ENCODE peak calls at places on chromosomes 12 and 14, in nine cellular contexts. B, N, K, E, L, D, J, O and C are unnamed samples.

GRCh38 chr12:104866286-104866685 is 91.8 kb downstream of the SLC41A2 start:
- DNase-seq in D (no peak), E (no peak), J (no peak), N (no peak), O (no peak), L (no peak), B (peak; percentile 79), K (no peak), C (no peak)

GRCh38 chr14:101167428-101167827 is 263.9 kb upstream of the RTL1 start:
- DNase-seq in O (no peak), L (no peak), K (no peak), D (no peak), N (no peak), E (no peak), J (no peak), B (no peak), C (no peak)

GRCh38 chr14:77988966-77989365 is 181.2 kb upstream of the NRXN3 start:
- DNase-seq in N (no peak), D (no peak), O (no peak), L (peak; percentile 48), B (peak; percentile 70), E (no peak), K (peak; percentile 50), J (peak; percentile 16), C (no peak)

GRCh38 chr12:2401040-2401439 is 348.3 kb downstream of the CACNA1C start:
- DNase-seq in B (no peak), K (no peak), E (no peak), D (no peak), O (no peak), J (no peak), N (no peak), L (no peak), C (no peak)

GRCh38 chr12:103858953-103859601 is 18.0 kb upstream of the NT5DC3 start:
- DNase-seq in K (peak; percentile 61), O (no peak), B (peak; percentile 95), J (peak; percentile 97), E (no peak), D (peak; percentile 92), L (peak; percentile 31), N (no peak), C (peak; percentile 98)

GRCh38 chr14:82047777-82048470 is 514.3 kb upstream of the SEL1L start:
- DNase-seq in O (no peak), L (no peak), J (no peak), D (no peak), K (no peak), N (no peak), E (no peak), B (no peak), C (no peak)

GRCh38 chr14:20969336-20969735 is 14.0 kb downstream of the RNASE2 start:
- DNase-seq in K (no peak), O (no peak), N (no peak), L (no peak), J (no peak), D (no peak), B (no peak), E (no peak), C (no peak)

GRCh38 chr14:100042328-100042727 is 22.9 kb upstream of the EVL start:
- DNase-seq in J (no peak), D (no peak), E (no peak), L (no peak), N (no peak), B (no peak), K (no peak), O (no peak), C (no peak)

GRCh38 chr14:94827711-94828505 is 58.0 kb upstream of the GSC start:
- DNase-seq in J (no peak), N (no peak), E (no peak), O (no peak), D (peak; percentile 75), B (no peak), L (peak; percentile 46), K (peak; percentile 27), C (peak; percentile 85)

GRCh38 chr12:43098078-43098477 is 453.9 kb downstream of the ADAMTS20 start:
- DNase-seq in D (no peak), K (no peak), J (no peak), B (no peak), E (no peak), O (no peak), L (no peak), N (no peak), C (no peak)

GRCh38 chr14:74616507-74616906 is 4.5 kb upstream of the LTBP2 start:
- DNase-seq in D (no peak), L (no peak), N (no peak), K (no peak), J (no peak), O (no peak), B (peak; percentile 86), E (no peak), C (no peak)

GRCh38 chr12:94941440-94941862 is 62.0 kb downstream of the NDUFA12 start:
- DNase-seq in D (no peak), L (peak; percentile 61), J (peak; percentile 39), O (no peak), K (peak; percentile 47), E (no peak), B (peak; percentile 96), N (peak; percentile 10), C (no peak)

GRCh38 chr14:61233436-61233956 is 47.6 kb downstream of the TMEM30B start:
- DNase-seq in N (no peak), O (no peak), J (no peak), L (no peak), B (no peak), K (no peak), D (no peak), E (no peak), C (no peak)

DNA sequence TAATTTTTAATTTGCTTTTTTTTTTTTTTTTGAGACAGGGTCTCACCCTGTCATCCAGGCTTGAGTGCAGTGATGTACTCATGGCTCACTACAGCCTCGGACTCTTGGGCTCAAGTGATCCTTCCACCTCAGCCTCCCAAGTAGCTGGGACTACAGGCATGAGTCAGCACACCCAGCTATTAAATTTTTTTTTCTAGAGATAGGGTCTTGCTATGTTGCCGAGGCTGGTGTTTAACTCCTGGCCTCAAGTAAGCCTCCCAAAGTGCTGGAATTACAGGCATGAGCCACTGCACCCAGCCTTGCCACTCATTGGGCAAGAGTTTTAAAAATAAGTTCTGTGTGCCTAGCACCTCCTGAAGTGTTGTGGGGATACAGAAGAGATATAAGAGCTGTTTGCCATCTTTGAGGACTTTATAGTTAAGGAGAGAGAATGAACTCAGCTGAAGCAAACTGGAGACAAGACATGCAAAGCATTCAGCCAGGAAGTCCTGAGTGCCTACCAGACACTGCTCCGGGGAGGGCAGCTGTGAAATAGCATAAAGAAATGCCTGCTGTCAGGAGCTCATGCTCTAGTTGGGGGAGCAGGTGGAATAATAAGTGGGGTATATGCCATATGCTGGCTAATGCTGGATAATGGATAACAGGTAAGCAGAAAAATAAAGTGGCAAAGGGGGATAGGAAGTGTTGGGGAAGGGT is 15.0 kb upstream of the EMP1 start:
- DNase-seq in O (no peak), L (no peak), D (no peak), N (peak; percentile 32), E (no peak), K (no peak), B (no peak), J (no peak), C (no peak)
- H3K4me3 ChIP-seq in O (no peak overlapping the region), L (no peak overlapping the region), D (no peak overlapping the region), N (no peak overlapping the region), E (no peak overlapping the region), K (no peak overlapping the region), B (no peak overlapping the region), J (no peak overlapping the region), C (no peak overlapping the region)

DNA sequence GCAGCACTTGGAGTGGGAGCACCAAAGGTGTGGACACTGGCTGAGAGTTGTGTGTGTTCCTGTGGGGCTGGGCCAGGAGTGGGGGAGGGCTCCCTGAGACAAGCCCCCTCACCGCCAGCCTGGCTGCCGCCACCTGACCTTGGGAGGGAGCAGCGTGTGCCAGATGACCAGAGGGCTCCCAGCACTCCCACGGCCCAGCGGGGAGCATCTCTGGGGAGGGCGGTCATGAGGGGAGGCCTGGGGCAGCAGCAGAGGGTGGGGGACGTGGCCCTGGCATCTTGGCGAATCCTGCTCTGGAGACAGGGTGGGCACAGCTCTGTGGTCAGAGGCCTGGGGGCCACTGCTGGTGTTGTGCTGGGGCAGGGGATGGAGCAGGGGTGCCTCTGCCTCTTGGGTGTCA is 10.7 kb downstream of the CEP170B start:
- DNase-seq in J (no peak), B (no peak), E (no peak), K (peak; percentile 15), D (no peak), L (no peak), N (no peak), O (no peak), C (no peak)
- H3K36me3 ChIP-seq in J (peaks cover 17% of the 10 kb centered on the region), B (peaks cover 11% of the 10 kb centered on the region), E (no peaks in the 10 kb centered on the region), K (no peaks in the 10 kb centered on the region), D (no peaks in the 10 kb centered on the region), L (no peaks in the 10 kb centered on the region), N (no peaks in the 10 kb centered on the region), O (peaks cover 47% of the 10 kb centered on the region), C (peaks cover 6% of the 10 kb centered on the region)

GRCh38 chr12:132949936-132950837 is 5.9 kb downstream of the ZNF605 start:
- DNase-seq in D (no peak), N (no peak), J (no peak), B (no peak), E (no peak), K (no peak), L (no peak), O (no peak), C (no peak)

GRCh38 chr12:132952371-132953162 is 3.5 kb downstream of the ZNF605 start:
- DNase-seq in J (no peak), L (no peak), O (no peak), D (no peak), N (no peak), K (no peak), E (no peak), B (no peak), C (no peak)

GRCh38 chr12:132953163-132953425 is 3.0 kb downstream of the ZNF605 start:
- DNase-seq in O (no peak), J (no peak), B (no peak), K (no peak), E (no peak), D (no peak), L (no peak), N (no peak), C (no peak)

GRCh38 chr12:132950844-132951535 is 5.1 kb downstream of the ZNF605 start:
- DNase-seq in L (no peak), E (no peak), O (no peak), K (no peak), J (no peak), N (no peak), D (no peak), B (no peak), C (no peak)

DNA sequence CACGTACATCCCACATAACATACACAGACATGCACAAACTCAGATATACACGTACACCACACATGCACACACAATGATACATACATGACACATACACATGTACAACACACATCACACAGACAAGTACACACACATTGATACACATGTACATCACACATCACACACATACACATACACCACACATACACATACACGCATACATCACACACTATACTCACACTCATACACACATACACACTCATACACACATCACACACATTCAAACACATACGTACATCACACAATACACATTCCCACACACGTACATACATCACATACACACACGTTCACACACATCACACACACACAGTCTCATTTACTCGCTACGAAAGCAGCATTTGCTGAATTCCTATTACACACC is 4.5 kb downstream of the ZNF605 start:
- DNase-seq in J (no peak), N (no peak), O (no peak), B (no peak), K (no peak), D (no peak), L (no peak), E (no peak), C (no peak)
- H3K4me3 ChIP-seq in J (no peak overlapping the region), N (no peak overlapping the region), O (no peak overlapping the region), B (no peak overlapping the region), K (no peak overlapping the region), D (no peak overlapping the region), L (no peak overlapping the region), E (no peak overlapping the region), C (no peak overlapping the region)

GRCh38 chr12:98686603-98687002 is 41.5 kb downstream of the APAF1 start:
- DNase-seq in O (no peak), L (no peak), J (no peak), E (no peak), K (no peak), B (no peak), D (no peak), N (no peak), C (no peak)
- H3K36me3 ChIP-seq in O (peaks cover 99% of the 10 kb centered on the region), L (peaks cover 5% of the 10 kb centered on the region), J (peaks cover 8% of the 10 kb centered on the region), E (peaks cover 16% of the 10 kb centered on the region), K (peaks cover 4% of the 10 kb centered on the region), B (peaks cover 20% of the 10 kb centered on the region), D (no peaks in the 10 kb centered on the region), N (peaks cover 30% of the 10 kb centered on the region), C (peaks cover 91% of the 10 kb centered on the region)